ENCODE peak calls at places on chromosomes 6 and 20, in five cellular contexts. One of them, this sample, is unnamed.
A peak's percentile ranks its signal among the peaks of the same experiment; 100 is the strongest.

GRCh38 chr20:45094201-45094600 is 6.7 kb downstream of the KCNS1 start:
- DNase-seq in CD8-positive, alpha-beta memory T cell: no peak
- DNase-seq in upper lobe of right lung: no peak
- DNase-seq in psoas muscle: no peak
- DNase-seq in thoracic aorta: no peak
- DNase-seq in this sample: no peak

GRCh38 chr6:24273471-24273870 is 84.4 kb downstream of the DCDC2 start:
- DNase-seq in CD8-positive, alpha-beta memory T cell: no peak
- DNase-seq in upper lobe of right lung: no peak
- DNase-seq in psoas muscle: no peak
- DNase-seq in thoracic aorta: no peak
- DNase-seq in this sample: no peak

GRCh38 chr6:111478749-111479148 is 4.3 kb downstream of the REV3L start:
- DNase-seq in CD8-positive, alpha-beta memory T cell: no peak
- DNase-seq in upper lobe of right lung: no peak
- DNase-seq in psoas muscle: no peak
- DNase-seq in thoracic aorta: no peak
- DNase-seq in this sample: no peak

GRCh38 chr6:45002390-45002789 is 325.7 kb upstream of the RUNX2 start:
- DNase-seq in CD8-positive, alpha-beta memory T cell: no peak
- DNase-seq in upper lobe of right lung: no peak
- DNase-seq in psoas muscle: no peak
- DNase-seq in thoracic aorta: no peak
- DNase-seq in this sample: peak; percentile 19

GRCh38 chr6:50657513-50657912 is 55.8 kb upstream of the TFAP2D start:
- DNase-seq in CD8-positive, alpha-beta memory T cell: no peak
- DNase-seq in upper lobe of right lung: no peak
- DNase-seq in psoas muscle: no peak
- DNase-seq in thoracic aorta: no peak
- DNase-seq in this sample: no peak

GRCh38 chr20:61350500-61351250 is 98.6 kb downstream of the CDH4 start:
- DNase-seq in CD8-positive, alpha-beta memory T cell: no peak
- DNase-seq in upper lobe of right lung: no peak
- DNase-seq in psoas muscle: no peak
- DNase-seq in thoracic aorta: no peak
- DNase-seq in this sample: no peak

GRCh38 chr6:125986956-125987617 is 747 bp downstream of the TRMT11 start:
- DNase-seq in CD8-positive, alpha-beta memory T cell: no peak
- DNase-seq in upper lobe of right lung: no peak
- DNase-seq in psoas muscle: no peak
- DNase-seq in thoracic aorta: no peak
- DNase-seq in this sample: no peak

GRCh38 chr6:15365273-15365687 is 119.4 kb downstream of the JARID2 start:
- DNase-seq in CD8-positive, alpha-beta memory T cell: no peak
- DNase-seq in upper lobe of right lung: peak; percentile 78
- DNase-seq in psoas muscle: peak; percentile 91
- DNase-seq in thoracic aorta: peak; percentile 18
- DNase-seq in this sample: peak; percentile 93

GRCh38 chr20:25574411-25574810 is 10.9 kb downstream of the NINL start:
- DNase-seq in CD8-positive, alpha-beta memory T cell: no peak
- DNase-seq in upper lobe of right lung: no peak
- DNase-seq in psoas muscle: no peak
- DNase-seq in thoracic aorta: no peak
- DNase-seq in this sample: no peak

GRCh38 chr20:52410182-52410647 is 218.6 kb upstream of the ZFP64 start:
- DNase-seq in CD8-positive, alpha-beta memory T cell: peak; percentile 87
- DNase-seq in upper lobe of right lung: no peak
- DNase-seq in psoas muscle: no peak
- DNase-seq in thoracic aorta: no peak
- DNase-seq in this sample: peak; percentile 84

GRCh38 chr6:28838634-28839442 is 84.9 kb downstream of the TRIM27 start:
- DNase-seq in CD8-positive, alpha-beta memory T cell: peak; percentile 83
- DNase-seq in upper lobe of right lung: peak; percentile 93
- DNase-seq in psoas muscle: peak; percentile 78
- DNase-seq in thoracic aorta: peak; percentile 51
- DNase-seq in this sample: peak; percentile 92
- H3K27ac ChIP-seq in CD8-positive, alpha-beta memory T cell: peak overlapping the region; percentile 52
- H3K27ac ChIP-seq in upper lobe of right lung: peak overlapping the region; percentile 43
- H3K27ac ChIP-seq in psoas muscle: peak overlapping the region; percentile 42
- H3K27ac ChIP-seq in thoracic aorta: peak overlapping the region; percentile 27
- H3K27ac ChIP-seq in this sample: peak overlapping the region; percentile 41

DNA sequence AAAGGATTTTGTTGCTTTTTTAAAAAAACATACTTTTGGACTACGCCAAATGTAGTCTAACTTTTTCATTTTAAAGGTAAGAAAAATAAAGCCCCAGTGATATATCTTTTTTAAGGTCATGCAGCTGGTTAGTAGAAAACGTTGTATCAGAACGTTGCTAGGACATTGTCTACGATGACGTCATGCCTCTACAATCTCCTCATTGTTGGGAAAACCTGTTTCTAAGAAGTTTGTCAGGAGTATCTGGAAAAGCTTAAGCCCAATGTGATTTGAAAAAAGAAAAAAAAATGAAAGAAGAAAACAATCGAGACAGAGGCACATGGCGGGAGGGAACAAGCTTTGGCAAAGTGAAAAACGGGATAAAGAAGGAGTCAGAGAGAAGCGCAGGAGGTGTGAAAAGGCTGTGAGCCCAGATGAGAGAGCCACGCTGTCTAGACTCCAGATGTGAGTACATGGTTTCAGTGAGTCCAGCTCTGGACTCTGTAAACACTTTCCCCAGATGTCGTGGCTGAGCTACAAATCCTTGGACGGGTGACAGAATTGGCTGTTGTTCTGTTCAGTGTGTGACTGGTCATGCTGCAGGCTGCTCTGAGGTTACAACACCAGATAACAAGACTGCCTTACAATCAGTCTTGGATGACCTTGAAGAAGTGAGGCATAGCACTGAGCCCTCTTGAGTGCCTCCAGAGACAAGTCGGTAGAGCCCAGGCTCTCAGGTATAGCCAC is 656.7 kb upstream of the ID4 start:
- DNase-seq in CD8-positive, alpha-beta memory T cell: no peak
- DNase-seq in upper lobe of right lung: no peak
- DNase-seq in psoas muscle: peak; percentile 70
- DNase-seq in thoracic aorta: peak; percentile 41
- DNase-seq in this sample: peak; percentile 41
- H3K27ac ChIP-seq in CD8-positive, alpha-beta memory T cell: no peak overlapping the region
- H3K27ac ChIP-seq in upper lobe of right lung: no peak overlapping the region
- H3K27ac ChIP-seq in psoas muscle: no peak overlapping the region
- H3K27ac ChIP-seq in thoracic aorta: peak overlapping the region; percentile 57
- H3K27ac ChIP-seq in this sample: peak overlapping the region; percentile 47

GRCh38 chr20:3044336-3044965 is 1.0 kb downstream of the GNRH2 start:
- DNase-seq in CD8-positive, alpha-beta memory T cell: no peak
- DNase-seq in upper lobe of right lung: no peak
- DNase-seq in psoas muscle: no peak
- DNase-seq in thoracic aorta: no peak
- DNase-seq in this sample: no peak
- H3K27ac ChIP-seq in CD8-positive, alpha-beta memory T cell: no peak overlapping the region
- H3K27ac ChIP-seq in upper lobe of right lung: peak overlapping the region; percentile 90
- H3K27ac ChIP-seq in psoas muscle: peak overlapping the region; percentile 94
- H3K27ac ChIP-seq in thoracic aorta: no peak overlapping the region
- H3K27ac ChIP-seq in this sample: no peak overlapping the region

DNA sequence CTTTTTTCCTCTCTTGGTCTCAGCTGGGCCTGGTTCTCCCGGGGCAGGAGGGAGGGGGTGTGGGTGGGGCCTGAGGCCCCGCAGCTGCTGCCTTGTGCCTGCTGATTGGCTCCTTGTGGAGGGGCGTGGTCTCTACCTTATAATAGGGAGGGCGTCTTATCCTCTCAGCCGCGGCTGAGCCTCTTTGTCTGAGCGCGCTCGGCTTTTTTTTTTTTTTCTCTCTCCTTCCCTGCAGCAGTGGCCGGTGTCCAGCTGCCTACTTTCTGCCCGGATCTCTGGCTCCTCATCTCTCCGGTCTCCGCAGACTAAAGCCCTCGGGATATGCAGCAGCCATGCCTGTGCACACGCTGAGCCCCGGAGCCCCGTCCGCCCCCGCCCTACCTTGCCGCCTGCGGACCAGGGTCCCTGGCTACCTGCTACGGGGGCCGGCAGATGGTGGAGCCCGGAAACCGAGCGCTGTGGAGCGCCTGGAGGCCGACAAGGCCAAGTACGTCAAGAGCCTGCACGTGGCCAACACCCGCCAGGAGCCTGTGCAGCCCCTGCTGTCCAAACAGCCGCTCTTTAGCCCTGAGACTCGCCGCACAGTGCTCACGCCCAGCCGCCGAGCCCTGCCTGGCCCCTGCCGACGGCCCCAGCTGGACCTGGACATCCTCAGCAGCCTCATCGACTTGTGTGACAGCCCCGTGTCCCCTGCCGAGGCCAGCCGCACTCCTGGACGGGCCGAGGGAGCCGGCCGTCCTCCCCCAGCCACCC is 11.1 kb downstream of the FAM110A start:
- DNase-seq in CD8-positive, alpha-beta memory T cell: peak; percentile 95
- DNase-seq in upper lobe of right lung: peak; percentile 94
- DNase-seq in psoas muscle: peak; percentile 93
- DNase-seq in thoracic aorta: peak; percentile 80
- DNase-seq in this sample: peak; percentile 97
- H3K27ac ChIP-seq in CD8-positive, alpha-beta memory T cell: peak overlapping the region; percentile 31
- H3K27ac ChIP-seq in upper lobe of right lung: peak overlapping the region; percentile 11
- H3K27ac ChIP-seq in psoas muscle: no peak overlapping the region
- H3K27ac ChIP-seq in thoracic aorta: no peak overlapping the region
- H3K27ac ChIP-seq in this sample: no peak overlapping the region

DNA sequence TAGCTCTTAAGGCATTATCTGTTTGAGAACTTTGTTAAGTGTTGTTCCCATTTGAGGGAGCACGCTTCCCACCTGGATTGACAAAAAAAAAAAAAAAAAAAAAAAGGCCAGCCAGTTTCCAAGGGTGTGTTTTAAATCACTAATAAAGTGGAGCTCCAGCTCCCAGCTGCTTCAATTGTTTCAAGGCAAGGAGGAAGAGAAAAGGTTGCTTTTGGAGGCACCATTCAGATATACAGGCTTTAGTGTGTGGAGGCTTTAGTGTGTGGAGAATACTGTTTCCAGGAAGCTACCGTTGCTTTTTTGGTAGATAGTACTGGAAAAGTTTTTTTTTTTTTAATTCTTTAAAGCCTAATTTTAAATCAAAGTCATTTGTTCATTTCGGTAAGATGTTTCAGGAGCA is 17.3 kb downstream of the BMP2 start:
- DNase-seq in CD8-positive, alpha-beta memory T cell: no peak
- DNase-seq in upper lobe of right lung: no peak
- DNase-seq in psoas muscle: no peak
- DNase-seq in thoracic aorta: no peak
- DNase-seq in this sample: no peak
- H3K27ac ChIP-seq in CD8-positive, alpha-beta memory T cell: no peak overlapping the region
- H3K27ac ChIP-seq in upper lobe of right lung: no peak overlapping the region
- H3K27ac ChIP-seq in psoas muscle: no peak overlapping the region
- H3K27ac ChIP-seq in thoracic aorta: no peak overlapping the region
- H3K27ac ChIP-seq in this sample: no peak overlapping the region

This sample was measured in cardiac muscle cell.